ENCODE peak calls at places on chromosomes 4 and X, in ten cellular contexts. Y is GM04504; Z is COR-L47; F is midbrain; V is AG08396; K is heart left ventricle; T is B cell; J is GM23248; I is activated CD8-positive, alpha-beta memory T cell treated with anti-CD3 and anti-CD28 coated beads, Interleukin-2, amount 50 U/mL, for 4 hours; H is uterus. G is an unnamed sample.

GRCh38 chrX:77447339-77448149 is at the start of gene FGF16:
- DNase-seq in T (peak; percentile 45), V (no peak), H (no peak), J (no peak), Z (no peak), F (no peak), Y (no peak), K (no peak), I (no peak), G (no peak)

GRCh38 chr4:52788806-52789205 is 37.6 kb upstream of the ERVMER34-1 start:
- DNase-seq in F (no peak), T (no peak), K (no peak), Z (no peak), Y (no peak), J (no peak), V (no peak), H (no peak), I (no peak), G (no peak)

GRCh38 chr4:107743532-107743931 is 23.5 kb upstream of the PAPSS1 start:
- DNase-seq in F (no peak), K (no peak), T (no peak), Y (no peak), J (no peak), H (no peak), I (no peak), V (no peak), Z (no peak), G (no peak)

GRCh38 chrX:150869450-150869849 is 29.0 kb downstream of the CD99L2 start:
- DNase-seq in K (peak; percentile 17), V (no peak), Y (no peak), Z (no peak), F (no peak), T (no peak), H (no peak), J (peak; percentile 6), I (no peak), G (no peak)

GRCh38 chrX:115562492-115562872 is 1.5 kb downstream of the PLS3 start:
- DNase-seq in H (no peak), I (no peak), Y (no peak), F (peak; percentile 27), K (no peak), J (peak; percentile 59), T (no peak), V (peak; percentile 21), Z (no peak), G (peak; percentile 31)

GRCh38 chr4:168840988-168841681 is 168.9 kb downstream of the CBR4 start:
- DNase-seq in J (no peak), T (no peak), H (no peak), Z (peak; percentile 26), Y (no peak), I (no peak), K (peak; percentile 44), V (no peak), F (peak; percentile 29), G (no peak)

GRCh38 chrX:141673946-141674345 is 24.6 kb downstream of the SPANXD start:
- DNase-seq in J (no peak), Y (no peak), V (no peak), T (no peak), K (no peak), F (no peak), H (no peak), Z (no peak), I (no peak), G (no peak)

GRCh38 chrX:13693341-13693871 is 4.5 kb downstream of the RAB9A start:
- DNase-seq in Z (no peak), H (no peak), T (no peak), K (no peak), I (no peak), Y (no peak), F (no peak), V (no peak), J (peak; percentile 31), G (no peak)

GRCh38 chr4:40329805-40330204 is 5.3 kb upstream of the CHRNA9 start:
- DNase-seq in V (no peak), F (no peak), Y (no peak), I (no peak), J (no peak), K (no peak), Z (no peak), H (no peak), T (no peak), G (no peak)

GRCh38 chr4:137425281-137425680 is 107.0 kb downstream of the PCDH18 start:
- DNase-seq in Y (no peak), K (no peak), T (no peak), J (no peak), H (no peak), I (no peak), V (no peak), F (no peak), Z (no peak), G (no peak)

GRCh38 chr4:48681856-48682255 is 98.2 kb downstream of the FRYL start:
- DNase-seq in H (no peak), F (no peak), V (no peak), J (peak; percentile 48), T (peak; percentile 24), Z (no peak), Y (no peak), I (no peak), K (no peak), G (no peak)

GRCh38 chr4:68895561-68896198 is 55.9 kb downstream of the UGT2A3 start:
- DNase-seq in I (no peak), Y (no peak), F (no peak), H (no peak), Z (no peak), J (no peak), V (no peak), T (no peak), K (no peak), G (no peak)

GRCh38 chr4:3307486-3307885 is 14.7 kb downstream of the RGS12 start:
- DNase-seq in T (no peak), Z (no peak), I (no peak), K (no peak), Y (no peak), F (no peak), V (no peak), H (no peak), J (no peak), G (no peak)